ENCODE peak calls at places on chromosomes 11 and 22, in seven cellular contexts. T is pons; I is left colon; M is kidney glomerular epithelial cell; O is MM.1S; N is stimulated activated CD4-positive, alpha-beta T cell treated with anti-CD3 and anti-CD28 coated beads, Interleukin-2, amount 100 ng/mL, for 48 hours; R is cardiac fibroblast. Y is an unnamed sample.

GRCh38 chr11:17383466-17383865 is 5.0 kb downstream of the KCNJ11 start:
- DNase-seq in M (no peak), R (no peak), I (no peak), N (no peak), T (no peak), O (no peak), Y (no peak)

GRCh38 chr11:68893282-68893681 is 10.3 kb downstream of the MRPL21 start:
- DNase-seq in R (no peak), M (no peak), I (no peak), T (no peak), N (no peak), O (no peak), Y (no peak)

GRCh38 chr22:35493074-35493473 is 47.6 kb upstream of the RASD2 start:
- DNase-seq in M (no peak), I (no peak), R (no peak), N (no peak), O (no peak), T (no peak), Y (no peak)

GRCh38 chr11:68362801-68363379 is 50.5 kb downstream of the LRP5 start:
- DNase-seq in O (no peak), N (no peak), R (no peak), M (no peak), T (no peak), I (no peak), Y (no peak)

GRCh38 chr11:113314389-113315301 is at the start of gene TTC12:
- DNase-seq in M (peak; percentile 81), N (peak; percentile 96), T (peak; percentile 90), O (peak; percentile 92), I (peak; percentile 98), R (peak; percentile 93), Y (peak; percentile 96)

GRCh38 chr11:70496591-70497535 is 98.5 kb downstream of the CTTN start:
- DNase-seq in N (no peak), M (no peak), O (no peak), I (no peak), T (no peak), R (no peak), Y (no peak)

GRCh38 chr11:99920956-99921355 is 766.1 kb upstream of the ARHGAP42 start:
- DNase-seq in T (no peak), I (no peak), M (no peak), N (no peak), O (no peak), R (no peak), Y (no peak)

GRCh38 chr11:112292785-112293407 is 32.2 kb upstream of the PLET1 start:
- DNase-seq in O (no peak), M (peak; percentile 29), N (no peak), T (no peak), I (no peak), R (peak; percentile 90), Y (peak; percentile 44)

GRCh38 chr11:119363874-119364590 is 17.5 kb downstream of the USP2 start:
- DNase-seq in R (peak; percentile 42), M (peak; percentile 19), N (peak; percentile 62), T (no peak), O (no peak), I (peak; percentile 67), Y (peak; percentile 70)

GRCh38 chr22:28768701-28769393 is 3.6 kb upstream of the CCDC117 start:
- DNase-seq in M (no peak), R (no peak), I (no peak), N (no peak), O (no peak), T (no peak), Y (no peak)

GRCh38 chr11:9459573-9460321 is 1.1 kb upstream of the ZNF143 start:
- DNase-seq in I (peak; percentile 50), M (peak; percentile 63), N (peak; percentile 32), O (peak; percentile 48), R (peak; percentile 75), T (peak; percentile 64), Y (no peak)

GRCh38 chr22:40128989-40129388 is 48.7 kb upstream of the TNRC6B start:
- DNase-seq in O (peak; percentile 91), R (no peak), M (no peak), N (no peak), T (no peak), I (no peak), Y (no peak)

GRCh38 chr11:69504576-69505420 is 23.3 kb downstream of the LINC01488 start:
- DNase-seq in O (no peak), N (no peak), T (no peak), M (no peak), R (no peak), I (peak; percentile 43), Y (no peak)

GRCh38 chr11:126152586-126152985 is 58.9 kb downstream of the RPUSD4 start:
- DNase-seq in I (no peak), R (no peak), M (no peak), T (no peak), O (no peak), N (no peak), Y (no peak)

GRCh38 chr11:77471520-77472234 is 2.2 kb downstream of the PAK1 start:
- DNase-seq in M (no peak), T (no peak), I (peak; percentile 61), N (peak; percentile 11), O (peak; percentile 36), R (no peak), Y (peak; percentile 72)

GRCh38 chr22:44964722-44965078 is 45.1 kb downstream of the PHF21B start:
- DNase-seq in O (no peak), M (no peak), R (no peak), N (no peak), I (no peak), T (no peak), Y (no peak)

GRCh38 chr22:31099386-31099785 is 8.0 kb downstream of the SELENOM start:
- DNase-seq in I (no peak), R (no peak), N (no peak), O (no peak), T (no peak), M (no peak), Y (no peak)

GRCh38 chr11:87082590-87082989 is 44.9 kb downstream of the TMEM135 start:
- DNase-seq in I (no peak), T (no peak), O (no peak), M (no peak), N (no peak), R (no peak), Y (no peak)

GRCh38 chr11:127624455-127624854 is 623.9 kb upstream of the KIRREL3 start:
- DNase-seq in I (peak; percentile 6), O (no peak), N (no peak), M (peak; percentile 1), T (no peak), R (no peak), Y (no peak)

GRCh38 chr22:37062657-37063381 is 11.3 kb downstream of the KCTD17 start:
- DNase-seq in O (no peak), M (no peak), R (no peak), N (no peak), I (no peak), T (no peak), Y (no peak)

GRCh38 chr22:31173386-31174145 is 13.6 kb downstream of the RNF185 start:
- DNase-seq in M (peak; percentile 87), O (no peak), N (no peak), I (no peak), R (peak; percentile 65), T (no peak), Y (no peak)

GRCh38 chr11:94325681-94326080 is 21.3 kb downstream of the IZUMO1R start:
- DNase-seq in N (peak; percentile 39), I (peak; percentile 26), T (no peak), O (peak; percentile 21), M (no peak), R (peak; percentile 13), Y (peak; percentile 31)

GRCh38 chr11:72423840-72424239 is 10.5 kb downstream of the CLPB start:
- DNase-seq in I (no peak), N (no peak), R (no peak), M (no peak), O (no peak), T (no peak), Y (no peak)

GRCh38 chr22:31695423-31695822 is 33.4 kb upstream of the PISD start:
- DNase-seq in M (no peak), N (no peak), O (no peak), I (no peak), R (peak; percentile 17), T (no peak), Y (no peak)

GRCh38 chr11:70397336-70397982 is 870 bp upstream of the CTTN start:
- DNase-seq in T (no peak), I (peak; percentile 26), N (no peak), O (no peak), R (peak; percentile 35), M (no peak), Y (no peak)

GRCh38 chr11:85590848-85591483 is 36.2 kb downstream of the DLG2 start:
- DNase-seq in T (peak; percentile 66), I (no peak), O (peak; percentile 53), M (peak; percentile 20), R (peak; percentile 36), N (no peak), Y (no peak)

GRCh38 chr22:46233231-46233630 is 16.9 kb downstream of the CDPF1 start:
- DNase-seq in R (peak; percentile 30), T (peak; percentile 77), O (no peak), M (peak; percentile 19), I (no peak), N (no peak), Y (no peak)

GRCh38 chr11:117058761-117059233 is 39.4 kb downstream of the SIK3 start:
- DNase-seq in M (no peak), T (peak; percentile 88), R (peak; percentile 66), I (no peak), O (no peak), N (no peak), Y (no peak)

GRCh38 chr11:23570828-23571227 is 710.6 kb upstream of the CCDC179 start:
- DNase-seq in R (peak; percentile 4), I (no peak), N (no peak), T (no peak), O (no peak), M (no peak), Y (no peak)

GRCh38 chr11:57649826-57650738 is at the start of gene YPEL4:
- DNase-seq in R (peak; percentile 87), I (peak; percentile 31), N (peak; percentile 34), M (peak; percentile 57), T (peak; percentile 84), O (no peak), Y (no peak)

GRCh38 chr22:46674367-46674781 is 54.2 kb downstream of the GRAMD4 start:
- DNase-seq in M (no peak), O (no peak), T (peak; percentile 36), R (no peak), N (peak; percentile 86), I (peak; percentile 75), Y (peak; percentile 60)

GRCh38 chr22:29195118-29195963 is 10.4 kb upstream of the EMID1 start:
- DNase-seq in I (no peak), M (no peak), T (no peak), N (no peak), R (peak; percentile 19), O (no peak), Y (no peak)

Y was measured in stomach.